ENCODE peak calls at places on chromosome 18, in nine cellular contexts. C is GM06990, G is fibroblast of the aortic adventitia, I is kidney epithelial cell, H is small intestine, P is H7, U is IMR-90, X is tibial nerve, T is WERI-Rb-1. Y is an unnamed sample.

GRCh38 chr18:35934891-35935290 is 37.6 kb upstream of the RMP24 start:
- DNase-seq in C (no peak), G (no peak), I (no peak), H (no peak), P (no peak), U (no peak), X (no peak), T (no peak), Y (no peak)

GRCh38 chr18:11497585-11497984 is 111.8 kb upstream of the SLC35G4 start:
- DNase-seq in C (no peak), G (peak; percentile 16), I (no peak), H (no peak), P (no peak), U (peak; percentile 49), X (no peak), T (no peak), Y (peak; percentile 20)

GRCh38 chr18:46324556-46324955 is 220.4 kb downstream of the HAUS1 start:
- DNase-seq in C (no peak), G (peak; percentile 76), I (no peak), H (peak; percentile 36), P (peak; percentile 69), U (peak; percentile 62), X (no peak), T (no peak), Y (peak; percentile 77)

GRCh38 chr18:50649821-50650220 is 89.9 kb downstream of the MAPK4 start:
- DNase-seq in C (no peak), G (peak; percentile 60), I (no peak), H (no peak), P (no peak), U (peak; percentile 29), X (no peak), T (no peak), Y (peak; percentile 81)

GRCh38 chr18:45617284-45617683 is 2.0 kb downstream of the SLC14A2 start:
- DNase-seq in C (no peak), G (peak; percentile 95), I (no peak), H (peak; percentile 98), P (no peak), U (peak; percentile 81), X (peak; percentile 77), T (no peak), Y (peak; percentile 89)

GRCh38 chr18:49021433-49022129 is 70.8 kb upstream of the SMAD7 start:
- DNase-seq in C (no peak), G (peak; percentile 35), I (no peak), H (peak; percentile 98), P (peak; percentile 92), U (peak; percentile 33), X (no peak), T (peak; percentile 91), Y (peak; percentile 56)

GRCh38 chr18:61922435-61922834 is 29.6 kb upstream of the RNF152 start:
- DNase-seq in C (no peak), G (no peak), I (no peak), H (no peak), P (no peak), U (peak; percentile 15), X (no peak), T (no peak), Y (no peak)

GRCh38 chr18:24446953-24447537 is 13.4 kb upstream of the HRH4 start:
- DNase-seq in C (no peak), G (peak; percentile 4), I (no peak), H (peak; percentile 41), P (no peak), U (no peak), X (no peak), T (no peak), Y (peak; percentile 5)

GRCh38 chr18:154151-154550 is 4.2 kb upstream of the USP14 start:
- DNase-seq in C (no peak), G (peak; percentile 39), I (no peak), H (no peak), P (no peak), U (peak; percentile 29), X (no peak), T (no peak), Y (peak; percentile 80)

GRCh38 chr18:22711381-22711717 is 221.8 kb upstream of the RBBP8 start:
- DNase-seq in C (no peak), G (no peak), I (peak; percentile 82), H (no peak), P (no peak), U (no peak), X (no peak), T (no peak), Y (no peak)

GRCh38 chr18:55195863-55196262 is 236.6 kb upstream of the CCDC68 start:
- DNase-seq in C (no peak), G (no peak), I (no peak), H (no peak), P (no peak), U (no peak), X (no peak), T (no peak), Y (no peak)

GRCh38 chr18:76376668-76377358 is 118.2 kb downstream of the ZNF516 start:
- DNase-seq in C (no peak), G (no peak), I (no peak), H (no peak), P (no peak), U (no peak), X (no peak), T (no peak), Y (no peak)

GRCh38 chr18:62183578-62184195 is 3.2 kb downstream of the PIGN start:
- DNase-seq in C (no peak), G (peak; percentile 80), I (no peak), H (peak; percentile 60), P (peak; percentile 32), U (peak; percentile 68), X (no peak), T (peak; percentile 49), Y (peak; percentile 81)

GRCh38 chr18:28078849-28079248 is 98.1 kb downstream of the CDH2 start:
- DNase-seq in C (no peak), G (peak; percentile 39), I (no peak), H (no peak), P (no peak), U (peak; percentile 43), X (no peak), T (no peak), Y (no peak)
- H3K4me3 ChIP-seq in C (no peak overlapping the region), G (no peak overlapping the region), I (no peak overlapping the region), H (no peak overlapping the region), P (no peak overlapping the region), U (no peak overlapping the region), X (no peak overlapping the region), T (no peak overlapping the region), Y (no peak overlapping the region)

GRCh38 chr18:13136689-13137040 is 81.9 kb upstream of the LDLRAD4 start:
- DNase-seq in C (no peak), G (no peak), I (no peak), H (peak; percentile 26), P (peak; percentile 83), U (no peak), X (no peak), T (no peak), Y (peak; percentile 16)

GRCh38 chr18:13137939-13138821 is 80.4 kb upstream of the LDLRAD4 start:
- DNase-seq in C (peak; percentile 59), G (no peak), I (no peak), H (peak; percentile 99), P (no peak), U (peak; percentile 8), X (no peak), T (no peak), Y (peak; percentile 66)

GRCh38 chr18:13134551-13135401 is 83.8 kb upstream of the LDLRAD4 start:
- DNase-seq in C (no peak), G (no peak), I (no peak), H (no peak), P (no peak), U (no peak), X (no peak), T (no peak), Y (no peak)

GRCh38 chr18:13137041-13137938 is 81.3 kb upstream of the LDLRAD4 start:
- DNase-seq in C (peak; percentile 74), G (no peak), I (no peak), H (peak; percentile 21), P (peak; percentile 70), U (no peak), X (no peak), T (no peak), Y (peak; percentile 25)

GRCh38 chr18:13136056-13136688 is 82.4 kb upstream of the LDLRAD4 start:
- DNase-seq in C (peak; percentile 36), G (no peak), I (no peak), H (peak; percentile 21), P (peak; percentile 65), U (no peak), X (no peak), T (no peak), Y (no peak)
- H3K4me3 ChIP-seq in C (peak overlapping the region; percentile 64), G (peak overlapping the region; percentile 54), I (peak overlapping the region; percentile 29), H (peak overlapping the region; percentile 62), P (peak overlapping the region; percentile 45), U (peak overlapping the region; percentile 53), X (peak overlapping the region; percentile 64), T (peak overlapping the region; percentile 54), Y (peak overlapping the region; percentile 59)

DNA sequence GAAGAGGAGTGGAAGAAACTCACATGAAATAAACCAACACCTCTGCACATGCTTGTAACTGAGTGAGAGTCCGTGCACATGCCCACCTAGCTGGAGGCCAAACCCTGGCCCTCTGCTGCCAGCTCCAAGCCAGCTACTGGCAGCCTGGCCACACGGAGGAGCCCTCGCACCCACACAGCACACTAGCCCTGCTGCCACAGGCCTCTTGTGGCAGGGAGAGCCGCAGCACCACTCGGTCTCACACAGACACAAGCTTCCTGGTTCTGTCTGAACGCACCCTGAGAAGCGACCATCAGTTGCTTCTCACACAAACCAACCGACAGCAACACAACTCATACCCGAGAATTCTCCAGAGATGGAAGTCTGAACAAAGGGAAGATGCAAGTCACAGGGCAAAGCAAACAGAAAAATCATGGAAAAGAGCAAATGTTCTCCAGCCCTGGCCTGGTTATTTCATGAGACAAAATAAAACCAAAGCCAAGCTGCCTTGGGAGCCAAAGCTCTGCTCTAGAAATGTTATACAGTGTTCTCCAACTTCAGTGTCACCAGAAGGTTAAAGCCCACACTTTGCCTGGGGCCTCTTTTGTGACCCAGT is 65.1 kb downstream of the FBXO15 start:
- DNase-seq in C (peak; percentile 38), G (peak; percentile 34), I (no peak), H (peak; percentile 62), P (peak; percentile 88), U (peak; percentile 63), X (no peak), T (peak; percentile 81), Y (peak; percentile 10)
- H3K4me3 ChIP-seq in C (no peak overlapping the region), G (no peak overlapping the region), I (no peak overlapping the region), H (no peak overlapping the region), P (no peak overlapping the region), U (no peak overlapping the region), X (no peak overlapping the region), T (no peak overlapping the region), Y (no peak overlapping the region)

GRCh38 chr18:4035521-4035920 is 419.6 kb downstream of the DLGAP1 start:
- DNase-seq in C (no peak), G (no peak), I (no peak), H (no peak), P (no peak), U (no peak), X (no peak), T (no peak), Y (no peak)

DNA sequence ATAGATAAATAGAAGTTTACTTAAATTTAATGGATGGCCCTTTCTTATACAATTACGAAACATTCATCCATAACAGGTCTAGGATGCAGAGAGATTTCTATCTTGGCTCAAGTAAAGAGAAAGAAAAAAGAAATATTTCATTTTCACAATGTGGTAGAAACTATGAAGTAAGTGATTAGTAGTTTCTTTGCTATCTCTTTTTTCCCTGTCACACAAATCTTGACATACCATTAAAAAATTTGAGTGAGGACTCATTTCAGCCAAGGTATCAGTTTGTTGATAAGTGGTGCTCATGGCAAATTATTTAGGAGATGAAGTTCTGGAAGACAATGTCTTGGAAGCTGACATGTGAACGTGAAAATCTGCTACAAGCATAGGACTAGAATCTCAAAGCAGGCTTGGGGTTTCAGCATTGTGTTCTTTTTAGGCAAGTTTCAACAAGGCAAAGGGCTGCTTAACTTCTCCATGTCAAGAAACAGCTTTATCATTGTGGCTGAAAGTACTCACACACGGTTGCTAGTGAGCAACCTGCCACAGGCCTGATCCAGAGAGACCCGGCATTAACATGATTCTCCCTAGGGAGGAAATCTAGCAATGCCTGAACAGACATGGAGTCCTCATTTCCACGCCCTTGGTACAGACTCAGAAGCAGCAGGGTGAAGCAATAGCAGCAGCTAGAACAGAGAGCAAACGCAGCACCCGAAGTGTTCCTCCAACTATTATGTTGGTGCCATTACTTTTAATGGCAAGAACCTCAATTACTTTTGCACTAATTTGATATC is 414.5 kb downstream of the DLGAP1 start:
- DNase-seq in C (no peak), G (no peak), I (no peak), H (no peak), P (no peak), U (no peak), X (no peak), T (no peak), Y (no peak)
- H3K4me3 ChIP-seq in C (no peak overlapping the region), G (no peak overlapping the region), I (no peak overlapping the region), H (no peak overlapping the region), P (no peak overlapping the region), U (no peak overlapping the region), X (no peak overlapping the region), T (no peak overlapping the region), Y (no peak overlapping the region)